ENCODE peak calls at places on chromosomes 5 and 9, in five cellular contexts. Q, T, X, R and O are unnamed samples.

GRCh38 chr5:82074968-82075367 is 103.1 kb downstream of the ATG10 start:
- DNase-seq in Q (no peak), T (no peak), X (peak; percentile 43), R (no peak), O (no peak)

GRCh38 chr9:71824242-71824641 is 55.9 kb upstream of the CEMIP2 start:
- DNase-seq in Q (no peak), T (no peak), X (no peak), R (no peak), O (no peak)

GRCh38 chr9:116137581-116137980 is 16.0 kb upstream of the PAPPA start:
- DNase-seq in Q (no peak), T (no peak), X (no peak), R (no peak), O (no peak)

GRCh38 chr9:128927731-128928411 is 7.1 kb downstream of the PHYHD1 start:
- DNase-seq in Q (peak; percentile 68), T (no peak), X (peak; percentile 68), R (no peak), O (peak; percentile 85)

GRCh38 chr5:79974896-79975295 is 16.2 kb downstream of the MTX3 start:
- DNase-seq in Q (no peak), T (no peak), X (no peak), R (no peak), O (no peak)

GRCh38 chr5:119515192-119515591 is 62.9 kb downstream of the HSD17B4 start:
- DNase-seq in Q (no peak), T (no peak), X (no peak), R (peak; percentile 17), O (no peak)

GRCh38 chr5:32625106-32625505 is 39.7 kb downstream of the SUB1 start:
- DNase-seq in Q (no peak), T (no peak), X (no peak), R (no peak), O (no peak)

GRCh38 chr9:122309861-122310260 is 45.2 kb downstream of the MRRF start:
- DNase-seq in Q (no peak), T (no peak), X (no peak), R (no peak), O (no peak)

GRCh38 chr9:70945301-70945700 is 176.1 kb downstream of the TRPM3 start:
- DNase-seq in Q (no peak), T (no peak), X (no peak), R (no peak), O (no peak)

GRCh38 chr5:107968465-107968864 is 297.7 kb upstream of the EFNA5 start:
- DNase-seq in Q (no peak), T (peak; percentile 46), X (no peak), R (no peak), O (no peak)

GRCh38 chr9:14768561-14769234 is 46.2 kb upstream of the CER1 start:
- DNase-seq in Q (peak; percentile 46), T (peak; percentile 7), X (peak; percentile 59), R (no peak), O (peak; percentile 87)

GRCh38 chr5:7066471-7067235 is 329.3 kb upstream of the ADCY2 start:
- DNase-seq in Q (no peak), T (no peak), X (no peak), R (no peak), O (no peak)

GRCh38 chr9:98091735-98092632 is 27.0 kb downstream of the TRIM14 start:
- DNase-seq in Q (no peak), T (no peak), X (peak; percentile 21), R (peak; percentile 19), O (peak; percentile 44)

GRCh38 chr5:52786391-52786790 is 1.3 kb upstream of the ITGA1 start:
- DNase-seq in Q (no peak), T (no peak), X (no peak), R (no peak), O (no peak)

GRCh38 chr9:88741335-88741734 is 206.4 kb downstream of the NXNL2 start:
- DNase-seq in Q (no peak), T (no peak), X (no peak), R (no peak), O (no peak)

GRCh38 chr5:145465487-145466263 is 369.5 kb downstream of the PRELID2 start:
- DNase-seq in Q (no peak), T (no peak), X (no peak), R (no peak), O (peak; percentile 45)

GRCh38 chr9:38183994-38184568 is 115.1 kb upstream of the SHB start:
- DNase-seq in Q (no peak), T (no peak), X (no peak), R (no peak), O (no peak)